ENCODE peak calls at places on chromosomes 4 and X, in seven cellular contexts. P, W, R, C, J, Y and F are unnamed samples.

GRCh38 chr4:22595684-22596083 is 79.8 kb upstream of the ADGRA3 start:
- DNase-seq in P (no peak), W (no peak), R (no peak), C (no peak), J (no peak), Y (no peak), F (no peak)

GRCh38 chrX:2689773-2690666 is 1.1 kb upstream of the CD99 start:
- DNase-seq in P (no peak), W (no peak), R (no peak), C (no peak), J (peak), Y (no peak), F (no peak)

GRCh38 chrX:40414335-40414734 is 166.4 kb upstream of the ATP6AP2 start:
- DNase-seq in P (no peak), W (no peak), R (no peak), C (no peak), J (no peak), Y (no peak), F (no peak)

GRCh38 chr4:159382875-159383568 is 280.1 kb downstream of the RAPGEF2 start:
- DNase-seq in P (no peak), W (no peak), R (no peak), C (no peak), J (peak), Y (no peak), F (no peak)

GRCh38 chr4:113293043-113293560 is 243.6 kb downstream of the ANK2 start:
- DNase-seq in P (no peak), W (no peak), R (no peak), C (peak), J (peak), Y (no peak), F (no peak)

GRCh38 chr4:152668338-152668964 is 11.3 kb downstream of the TMEM154 start:
- DNase-seq in P (no peak), W (no peak), R (no peak), C (no peak), J (no peak), Y (no peak), F (no peak)

GRCh38 chr4:40719008-40719623 is 30.6 kb upstream of the NSUN7 start:
- DNase-seq in P (peak), W (no peak), R (peak), C (no peak), J (peak), Y (no peak), F (no peak)

GRCh38 chr4:183424109-183424751 is 20.2 kb upstream of the CDKN2AIP start:
- DNase-seq in P (no peak), W (no peak), R (no peak), C (no peak), J (no peak), Y (no peak), F (no peak)

GRCh38 chr4:165464813-165465381 is 86.1 kb downstream of the CPE start:
- DNase-seq in P (peak), W (no peak), R (no peak), C (peak), J (peak), Y (no peak), F (no peak)

GRCh38 chrX:17597836-17598434 is 139.4 kb upstream of the SCML1 start:
- DNase-seq in P (peak), W (no peak), R (no peak), C (no peak), J (no peak), Y (no peak), F (peak)

GRCh38 chr4:7158081-7158750 is 34.1 kb upstream of the SORCS2 start:
- DNase-seq in P (no peak), W (no peak), R (no peak), C (no peak), J (no peak), Y (no peak), F (no peak)

GRCh38 chrX:87525771-87526229 is 8.2 kb downstream of the KLHL4 start:
- DNase-seq in P (no peak), W (no peak), R (no peak), C (no peak), J (no peak), Y (no peak), F (no peak)

GRCh38 chr4:37188100-37188499 is 56.4 kb upstream of the NWD2 start:
- DNase-seq in P (no peak), W (peak), R (no peak), C (no peak), J (peak), Y (no peak), F (no peak)

GRCh38 chrX:13248867-13249521 is 70.9 kb downstream of the ATXN3L start:
- DNase-seq in P (no peak), W (no peak), R (no peak), C (no peak), J (no peak), Y (no peak), F (no peak)

GRCh38 chrX:139332441-139332840 is 198.1 kb upstream of the F9 start:
- DNase-seq in P (no peak), W (no peak), R (no peak), C (no peak), J (no peak), Y (no peak), F (no peak)

GRCh38 chr4:3303840-3304715 is 11.3 kb downstream of the RGS12 start:
- DNase-seq in P (no peak), W (no peak), R (no peak), C (no peak), J (no peak), Y (no peak), F (no peak)

GRCh38 chr4:56450342-56450741 is 14.3 kb downstream of the PAICS start:
- DNase-seq in P (no peak), W (no peak), R (no peak), C (no peak), J (no peak), Y (no peak), F (no peak)

GRCh38 chrX:9037296-9037695 is 3.4 kb upstream of the FAM9B start:
- DNase-seq in P (no peak), W (no peak), R (no peak), C (no peak), J (no peak), Y (no peak), F (no peak)

GRCh38 chr4:151407466-151408379 is 1.3 kb upstream of the FHIP1A start:
- DNase-seq in P (peak), W (no peak), R (no peak), C (no peak), J (peak), Y (peak), F (no peak)

GRCh38 chrX:154449618-154450017 is 5.7 kb downstream of the FAM50A start:
- DNase-seq in P (no peak), W (no peak), R (no peak), C (no peak), J (no peak), Y (no peak), F (no peak)

GRCh38 chrX:67295924-67296323 is 247.9 kb upstream of the AR start:
- DNase-seq in P (no peak), W (no peak), R (no peak), C (no peak), J (no peak), Y (no peak), F (no peak)